ENCODE peak calls at places on chromosomes 6 and 20, in seven cellular contexts. J is PC-3, M is osteoblast, S is AG09319, X is IMR-90, L is tibial artery, Q is lower leg skin. U is an unnamed sample.

GRCh38 chr6:138250513-138251247 is 32.4 kb upstream of the PBOV1 start:
- DNase-seq in J (no peak), M (peak), S (peak), X (peak), L (peak), Q (no peak), U (peak)

GRCh38 chr6:42224222-42225042 is 6.8 kb upstream of the MRPS10 start:
- DNase-seq in J (peak), M (peak), S (peak), X (peak), L (no peak), Q (no peak), U (peak)

GRCh38 chr6:14089224-14089623 is 28.3 kb upstream of the CD83 start:
- DNase-seq in J (no peak), M (no peak), S (no peak), X (no peak), L (no peak), Q (no peak), U (no peak)

GRCh38 chr6:51644426-51644825 is 443.0 kb downstream of the PKHD1 start:
- DNase-seq in J (peak), M (no peak), S (no peak), X (no peak), L (no peak), Q (no peak), U (peak)

GRCh38 chr20:43304598-43304997 is 114.9 kb upstream of the PTPRT start:
- DNase-seq in J (no peak), M (no peak), S (no peak), X (no peak), L (no peak), Q (no peak), U (no peak)

GRCh38 chr20:50724851-50725721 is 6.3 kb upstream of the PARD6B start:
- DNase-seq in J (peak), M (peak), S (peak), X (peak), L (peak), Q (peak), U (peak)

GRCh38 chr6:104885518-104886043 is 25.9 kb upstream of the HACE1 start:
- DNase-seq in J (no peak), M (no peak), S (no peak), X (no peak), L (no peak), Q (no peak), U (no peak)

GRCh38 chr6:158631678-158632537 is 12.6 kb downstream of the DYNLT1 start:
- DNase-seq in J (peak), M (peak), S (no peak), X (peak), L (peak), Q (peak), U (peak)

GRCh38 chr6:89034586-89035251 is 45.8 kb upstream of the PNRC1 start:
- DNase-seq in J (no peak), M (peak), S (no peak), X (peak), L (no peak), Q (no peak), U (peak)

GRCh38 chr6:72524011-72524645 is 97.7 kb upstream of the KCNQ5 start:
- DNase-seq in J (no peak), M (no peak), S (no peak), X (no peak), L (no peak), Q (no peak), U (peak)

GRCh38 chr6:89667872-89668556 is 29.5 kb upstream of the LYRM2 start:
- DNase-seq in J (no peak), M (peak), S (no peak), X (no peak), L (no peak), Q (no peak), U (no peak)

GRCh38 chr20:10696650-10697049 is 22.9 kb upstream of the JAG1 start:
- DNase-seq in J (no peak), M (no peak), S (no peak), X (no peak), L (no peak), Q (no peak), U (no peak)

GRCh38 chr20:35871311-35871771 is 83.0 kb downstream of the SCAND1 start:
- DNase-seq in J (no peak), M (peak), S (no peak), X (peak), L (no peak), Q (no peak), U (peak)

GRCh38 chr6:38212579-38212978 is 393.1 kb downstream of the ZFAND3 start:
- DNase-seq in J (no peak), M (no peak), S (no peak), X (no peak), L (no peak), Q (no peak), U (no peak)

GRCh38 chr20:4087923-4088322 is 72.6 kb upstream of the RNF24 start:
- DNase-seq in J (peak), M (no peak), S (no peak), X (peak), L (no peak), Q (no peak), U (no peak)

GRCh38 chr6:32790306-32790705 is 26.5 kb downstream of the HLA-DOB start:
- DNase-seq in J (peak), M (peak), S (no peak), X (no peak), L (no peak), Q (no peak), U (no peak)

GRCh38 chr6:136076496-136076895 is 173.6 kb downstream of the MTFR2 start:
- DNase-seq in J (no peak), M (peak), S (no peak), X (peak), L (no peak), Q (no peak), U (no peak)

GRCh38 chr6:153312633-153313032 is 181.6 kb upstream of the RGS17 start:
- DNase-seq in J (peak), M (no peak), S (peak), X (peak), L (no peak), Q (no peak), U (peak)

GRCh38 chr6:36514554-36515456 is 32.5 kb downstream of the STK38 start:
- DNase-seq in J (no peak), M (no peak), S (no peak), X (no peak), L (no peak), Q (no peak), U (no peak)

GRCh38 chr20:58109126-58109880 is 119.2 kb downstream of the ANKRD60 start:
- DNase-seq in J (peak), M (peak), S (no peak), X (peak), L (no peak), Q (peak), U (peak)

GRCh38 chr6:43921039-43921438 is 151.0 kb downstream of the VEGFA start:
- DNase-seq in J (no peak), M (no peak), S (no peak), X (no peak), L (no peak), Q (no peak), U (no peak)

GRCh38 chr6:14501240-14501639 is 383.7 kb downstream of the CD83 start:
- DNase-seq in J (no peak), M (no peak), S (no peak), X (no peak), L (no peak), Q (no peak), U (no peak)

GRCh38 chr6:42260972-42261371 is 43.3 kb upstream of the MRPS10 start:
- DNase-seq in J (peak), M (peak), S (no peak), X (no peak), L (no peak), Q (peak), U (peak)

GRCh38 chr20:38731738-38732113 is 7.4 kb downstream of the SLC32A1 start:
- DNase-seq in J (no peak), M (no peak), S (no peak), X (no peak), L (no peak), Q (no peak), U (no peak)
- TF ChIP-seq CTCF in J (peak), M (no peak), S (no peak), X (no peak), L (no peak), Q (no peak), U (no peak)

GRCh38 chr6:45115696-45116095 is 212.4 kb upstream of the RUNX2 start:
- DNase-seq in J (peak), M (peak), S (no peak), X (peak), L (no peak), Q (no peak), U (no peak)
- TF ChIP-seq CTCF in J (no peak), M (no peak), S (no peak), X (no peak), L (no peak), Q (no peak), U (no peak)

DNA sequence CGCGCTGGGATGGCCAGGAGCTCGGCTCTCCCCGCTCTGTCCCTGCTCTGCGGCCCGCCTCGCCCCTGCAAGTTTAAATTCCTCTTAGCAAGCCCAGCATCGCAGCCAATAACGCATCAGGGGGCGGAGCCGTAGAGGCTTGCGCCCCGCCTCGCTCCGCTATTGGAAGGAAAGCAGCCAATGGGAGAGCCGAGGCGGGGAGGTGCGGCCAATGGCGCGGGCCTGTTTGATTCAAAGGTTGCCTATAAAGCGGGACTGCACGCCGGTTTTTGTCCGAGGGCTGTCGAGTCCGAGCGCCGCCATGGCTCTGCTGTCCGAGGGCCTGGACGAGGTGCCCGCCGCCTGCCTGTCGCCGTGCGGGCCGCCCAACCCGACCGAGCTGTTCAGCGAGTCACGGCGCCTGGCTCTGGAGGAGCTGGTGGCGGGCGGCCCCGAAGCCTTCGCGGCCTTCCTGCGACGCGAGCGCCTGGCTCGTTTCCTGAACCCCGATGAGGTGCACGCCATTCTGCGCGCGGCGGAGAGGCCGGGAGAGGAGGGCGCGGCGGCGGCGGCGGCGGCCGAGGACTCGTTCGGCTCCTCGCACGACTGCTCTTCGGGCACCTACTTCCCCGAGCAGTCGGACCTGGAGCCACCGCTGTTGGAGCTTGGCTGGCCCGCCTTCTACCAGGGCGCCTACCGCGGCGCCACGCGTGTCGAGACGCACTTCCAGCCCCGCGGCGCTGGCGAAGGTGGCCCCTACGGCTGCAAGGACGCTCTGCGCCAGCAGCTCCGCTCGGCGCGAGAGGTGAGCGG is at the start of gene FAM83D:
- DNase-seq in J (peak), M (peak), S (peak), X (peak), L (peak), Q (peak), U (peak)
- TF ChIP-seq CTCF in J (peak), M (no peak), S (no peak), X (peak), L (peak), Q (no peak), U (peak)

DNA sequence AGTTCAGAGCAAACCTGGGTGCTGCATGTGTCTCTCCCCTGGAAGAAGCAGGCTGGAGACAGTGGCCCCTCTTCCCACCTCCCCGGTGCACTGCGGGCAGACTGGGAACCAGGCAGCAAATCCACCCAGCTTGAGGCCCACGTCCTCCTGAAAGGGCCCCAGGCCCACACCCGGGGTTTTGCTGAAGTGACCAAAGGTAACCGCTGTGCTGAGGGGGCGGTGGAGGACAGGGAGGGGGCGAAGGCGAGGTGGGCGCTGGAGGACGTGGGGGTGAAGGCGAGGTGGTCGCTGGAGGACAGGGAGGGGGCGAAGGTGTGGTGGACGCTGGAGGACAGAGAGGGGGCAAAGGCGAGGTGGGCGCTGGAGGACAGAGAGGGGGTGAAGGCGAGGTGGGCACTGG is 1.8 kb upstream of the BIRC7 start:
- DNase-seq in J (no peak), M (no peak), S (no peak), X (no peak), L (no peak), Q (no peak), U (no peak)
- TF ChIP-seq CTCF in J (no peak), M (no peak), S (no peak), X (no peak), L (no peak), Q (no peak), U (no peak)

DNA sequence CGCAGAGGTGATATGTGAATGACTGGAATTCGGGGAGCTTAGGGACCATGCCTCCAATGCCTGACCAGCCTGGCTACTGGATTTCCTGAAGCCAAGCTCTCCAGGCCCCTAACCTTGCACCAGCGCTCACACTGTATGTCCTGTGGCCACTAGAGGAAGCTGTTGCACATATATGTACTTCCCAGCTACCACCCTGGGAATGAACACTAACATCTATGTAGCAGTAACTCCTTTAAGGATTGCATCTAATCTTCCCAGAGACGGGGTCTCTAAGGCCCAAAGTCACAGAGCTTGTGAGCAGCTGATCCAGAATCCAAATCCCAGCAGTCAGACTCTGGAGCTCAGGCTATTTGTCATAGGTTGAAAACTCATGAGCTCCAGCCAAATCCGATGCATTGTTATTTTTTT is 20.4 kb upstream of the BPIFB1 start:
- DNase-seq in J (peak), M (no peak), S (peak), X (peak), L (peak), Q (no peak), U (peak)
- TF ChIP-seq CTCF in J (peak), M (peak), S (peak), X (peak), L (no peak), Q (no peak), U (peak)

DNA sequence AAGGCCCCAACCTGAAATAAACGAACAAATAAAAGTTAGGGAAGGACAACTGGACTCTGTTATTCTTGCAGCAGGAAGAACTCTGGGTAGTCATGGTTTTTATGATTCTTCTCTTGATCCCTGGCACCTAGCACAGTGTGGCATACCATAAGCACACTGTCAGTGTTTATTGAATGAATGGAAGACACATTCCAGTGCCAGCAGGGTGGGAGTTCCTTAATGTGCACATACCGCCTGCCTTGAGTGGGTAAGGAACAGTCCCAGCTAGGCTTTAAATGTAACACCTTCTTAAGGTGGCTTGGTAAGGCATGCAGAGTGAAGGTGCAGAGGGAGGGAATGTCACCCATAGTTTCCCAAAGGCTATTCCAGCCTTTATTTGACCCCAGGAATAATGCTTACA is 162.9 kb upstream of the CEP162 start:
- DNase-seq in J (no peak), M (peak), S (no peak), X (no peak), L (no peak), Q (no peak), U (no peak)
- TF ChIP-seq CTCF in J (no peak), M (no peak), S (no peak), X (no peak), L (no peak), Q (no peak), U (no peak)

DNA sequence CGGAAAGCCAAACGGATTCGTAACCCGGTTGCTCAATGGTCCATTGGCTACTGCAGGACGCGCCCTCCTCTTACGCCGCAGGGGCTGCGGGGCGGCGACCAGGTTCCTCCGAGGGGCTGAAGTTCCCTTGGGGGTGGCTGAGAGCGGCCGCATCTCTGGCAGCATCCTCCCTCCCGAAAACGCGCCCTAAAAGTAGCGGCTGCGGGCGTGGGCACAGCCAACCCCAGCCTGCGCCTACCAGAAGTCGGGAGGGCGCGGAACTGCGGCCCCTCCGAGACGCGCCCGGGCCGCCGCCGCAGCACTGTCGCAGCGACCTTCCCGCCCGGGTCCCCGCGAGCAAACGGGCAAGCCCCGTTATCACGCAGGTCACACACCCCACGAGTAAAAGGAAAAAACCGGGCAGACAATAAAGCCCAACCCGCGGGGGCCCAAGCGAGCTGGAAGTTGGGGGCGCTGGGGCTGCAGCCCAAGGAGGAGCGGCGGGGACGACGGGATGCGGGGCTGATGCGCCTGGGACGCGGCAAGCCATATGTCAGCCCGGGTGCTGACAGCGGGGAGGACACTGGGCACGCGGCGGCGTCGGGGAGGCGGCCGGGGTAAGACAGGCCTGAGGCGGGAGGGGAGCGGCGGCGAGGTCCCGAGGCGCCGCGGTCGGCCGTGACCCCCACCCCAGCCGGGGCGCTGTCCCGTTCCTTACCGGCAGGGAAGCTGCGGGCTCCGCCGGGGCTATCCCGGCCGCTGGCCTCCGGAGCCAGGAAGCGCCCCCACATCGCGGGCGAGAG is 700 bp downstream of the CEP85L start:
- DNase-seq in J (peak), M (peak), S (no peak), X (peak), L (peak), Q (peak), U (peak)
- TF ChIP-seq CTCF in J (no peak), M (no peak), S (no peak), X (no peak), L (no peak), Q (no peak), U (peak)

DNA sequence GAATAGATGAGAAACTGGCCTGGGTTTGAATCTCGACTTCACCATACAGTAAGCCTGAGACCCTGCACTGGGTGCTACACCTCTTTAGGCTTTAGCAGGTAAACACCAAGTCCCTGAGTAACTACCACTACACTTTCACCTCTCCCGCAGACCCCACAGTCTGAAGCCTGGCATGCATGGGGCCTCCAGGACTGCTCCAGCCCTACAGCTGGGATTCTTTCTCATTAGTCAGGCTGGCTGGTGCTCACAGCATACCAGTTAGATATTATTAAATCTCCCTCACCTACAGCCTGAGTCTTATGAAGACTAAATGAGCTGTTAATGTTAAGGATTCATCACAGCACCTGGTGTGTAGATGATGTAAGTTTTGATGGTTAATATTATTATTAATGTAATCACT is 388.7 kb downstream of the ARHGAP18 start:
- DNase-seq in J (no peak), M (no peak), S (no peak), X (no peak), L (no peak), Q (no peak), U (no peak)
- TF ChIP-seq CTCF in J (no peak), M (no peak), S (no peak), X (no peak), L (no peak), Q (no peak), U (no peak)